ENCODE peak calls at places on chromosomes 1 and 21, in ten cellular contexts. X, I, F, H, T, S, D, N, G and E are unnamed samples.

GRCh38 chr1:74396942-74397341 is 115.5 kb downstream of the LRRC53 start:
- DNase-seq in X (no peak), D (no peak), H (peak), I (peak), G (no peak), S (no peak), F (no peak), T (no peak), N (no peak), E (no peak)

GRCh38 chr1:229068266-229069043 is 202.5 kb upstream of the RAB4A start:
- DNase-seq in T (peak), X (no peak), D (peak), N (no peak), F (no peak), S (no peak), H (no peak), I (no peak), G (no peak), E (peak)

GRCh38 chr1:206075786-206076725 is 23.1 kb downstream of the RHEX start:
- DNase-seq in G (no peak), S (no peak), T (peak), N (no peak), X (no peak), I (no peak), H (no peak), D (peak), F (no peak), E (no peak)

GRCh38 chr1:231885209-231885854 is 258.7 kb downstream of the DISC1 start:
- DNase-seq in T (no peak), G (no peak), F (no peak), D (peak), X (no peak), I (no peak), N (no peak), S (no peak), H (no peak), E (no peak)

GRCh38 chr1:29136463-29136915 is 12.8 kb upstream of the TMEM200B start:
- DNase-seq in N (peak), H (peak), F (no peak), I (peak), X (peak), T (peak), D (peak), G (no peak), S (no peak), E (no peak)

GRCh38 chr1:182303778-182304177 is 87.8 kb downstream of the GLUL start:
- DNase-seq in X (no peak), G (no peak), I (no peak), H (no peak), S (no peak), N (no peak), D (no peak), T (no peak), F (no peak), E (no peak)

GRCh38 chr1:89999628-90000027 is 4.7 kb downstream of the ZNF326 start:
- DNase-seq in G (no peak), N (no peak), T (no peak), H (no peak), D (no peak), X (no peak), I (no peak), F (no peak), S (no peak), E (no peak)

GRCh38 chr1:93964777-93965200 is 55.6 kb upstream of the GCLM start:
- DNase-seq in D (peak), F (no peak), N (no peak), I (no peak), H (no peak), G (no peak), S (no peak), T (peak), X (no peak), E (no peak)

GRCh38 chr1:47533176-47534039 is 95.6 kb downstream of the FOXD2 start:
- DNase-seq in N (peak), G (no peak), S (peak), X (peak), T (no peak), D (peak), F (peak), H (peak), I (peak), E (peak)

GRCh38 chr1:158149175-158149574 is 31.5 kb upstream of the CD1D start:
- DNase-seq in F (no peak), G (no peak), D (no peak), X (no peak), N (no peak), H (peak), S (no peak), I (peak), T (no peak), E (no peak)

GRCh38 chr21:34358866-34359265 is 4.9 kb upstream of the KCNE2 start:
- DNase-seq in D (no peak), I (no peak), H (no peak), X (no peak), T (no peak), S (no peak), F (no peak), G (no peak), N (no peak), E (no peak)

GRCh38 chr21:34357889-34358288 is 5.9 kb upstream of the KCNE2 start:
- DNase-seq in D (no peak), H (no peak), F (no peak), N (no peak), T (no peak), S (no peak), G (no peak), I (no peak), X (no peak), E (no peak)

GRCh38 chr21:34362670-34363069 is 1.1 kb upstream of the KCNE2 start:
- DNase-seq in G (no peak), T (no peak), H (no peak), F (no peak), X (no peak), I (no peak), S (no peak), N (no peak), D (no peak), E (no peak)

GRCh38 chr21:34362136-34362444 is 1.7 kb upstream of the KCNE2 start:
- DNase-seq in F (no peak), S (no peak), H (no peak), D (no peak), N (no peak), X (no peak), I (no peak), T (no peak), G (no peak), E (no peak)

GRCh38 chr21:34360488-34361241 is 3.1 kb upstream of the KCNE2 start:
- DNase-seq in F (no peak), D (no peak), H (no peak), X (no peak), G (no peak), T (no peak), S (no peak), N (no peak), I (no peak), E (peak)
- TF ChIP-seq CTCF in F (no peak), D (no peak), H (no peak), X (no peak), G (no peak), T (no peak), S (no peak), N (no peak), I (no peak), E (no peak)

DNA sequence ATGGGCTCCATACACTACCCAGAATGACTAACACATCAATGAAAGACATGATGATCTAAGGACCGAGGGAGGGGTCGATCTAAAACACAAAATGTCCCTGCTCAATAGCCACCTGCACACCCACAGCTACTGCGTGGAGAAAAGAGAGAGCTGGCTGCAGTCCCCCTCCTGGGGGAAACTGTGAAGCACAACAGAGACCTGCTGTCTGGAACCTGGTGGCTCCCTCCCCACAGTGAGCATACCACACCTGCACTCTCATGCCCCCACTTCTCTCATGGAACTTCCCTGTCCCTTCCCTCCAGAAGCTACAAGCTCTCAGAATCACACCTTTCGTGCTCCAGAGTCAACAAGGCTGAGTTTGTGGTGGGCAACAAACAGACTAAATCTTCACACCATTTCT is 130.1 kb upstream of the ERG start:
- DNase-seq in I (no peak), D (no peak), F (no peak), T (no peak), H (no peak), X (no peak), S (no peak), N (no peak), G (no peak), E (no peak)
- TF ChIP-seq CTCF in I (no peak), D (peak), F (no peak), T (no peak), H (no peak), X (no peak), S (no peak), N (no peak), G (no peak), E (peak)

GRCh38 chr1:44405804-44406743 is 1.0 kb downstream of the RNF220 start:
- DNase-seq in I (no peak), X (no peak), F (no peak), T (peak), G (no peak), S (no peak), N (no peak), D (peak), H (no peak), E (no peak)

GRCh38 chr1:44407430-44408180 is 2.5 kb downstream of the RNF220 start:
- DNase-seq in F (no peak), H (no peak), S (no peak), N (no peak), X (no peak), I (no peak), D (no peak), T (no peak), G (no peak), E (no peak)

GRCh38 chr1:44406761-44407429 is 1.8 kb downstream of the RNF220 start:
- DNase-seq in N (no peak), F (no peak), I (no peak), T (no peak), G (no peak), S (no peak), D (no peak), X (no peak), H (no peak), E (no peak)

GRCh38 chr1:44408181-44409018 is 3.3 kb downstream of the RNF220 start:
- DNase-seq in I (no peak), G (no peak), X (no peak), T (no peak), D (peak), S (no peak), H (no peak), N (no peak), F (no peak), E (no peak)

DNA sequence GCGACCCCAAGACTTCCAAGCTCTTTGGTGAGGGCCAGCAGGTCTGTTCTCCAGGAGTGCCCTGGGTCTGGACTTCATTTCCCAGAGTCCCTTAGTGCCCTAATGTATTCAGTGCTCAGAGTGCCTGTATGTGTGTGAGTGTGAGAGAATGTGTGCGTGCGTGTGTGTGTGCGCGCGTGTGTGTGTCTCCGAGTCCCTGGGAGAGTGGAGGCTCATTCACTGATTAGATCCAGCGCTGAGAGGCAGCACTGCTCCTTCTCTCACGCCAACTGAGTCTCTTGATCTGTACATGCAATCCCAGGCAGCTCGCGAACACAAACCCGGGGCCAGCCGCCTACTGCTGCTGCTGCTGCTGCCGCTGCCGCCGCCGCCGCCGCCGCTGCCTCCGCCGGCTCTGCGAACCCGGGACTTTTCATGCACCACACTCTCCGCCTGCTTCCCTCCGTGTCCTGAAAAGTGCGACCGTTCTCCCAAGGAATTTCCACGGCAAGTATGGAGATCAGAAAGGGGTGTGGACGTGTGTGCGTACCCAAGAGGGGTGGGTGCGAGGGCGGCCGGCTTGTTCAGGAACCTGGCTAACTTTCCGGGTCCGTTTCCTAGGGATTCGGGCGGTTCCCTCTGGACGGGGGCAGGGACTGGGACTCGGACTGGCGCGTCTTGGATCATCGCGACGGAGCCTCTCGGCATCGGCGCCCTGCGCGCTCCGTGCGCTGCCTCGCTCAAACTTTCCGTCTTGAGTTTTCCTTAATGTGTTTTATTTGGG is at the start of gene RNF220:
- DNase-seq in X (peak), N (peak), G (peak), F (no peak), H (no peak), I (peak), S (peak), T (peak), D (peak), E (peak)
- TF ChIP-seq CTCF in X (no peak), N (no peak), G (no peak), F (no peak), H (no peak), I (no peak), S (no peak), T (no peak), D (peak), E (no peak)

DNA sequence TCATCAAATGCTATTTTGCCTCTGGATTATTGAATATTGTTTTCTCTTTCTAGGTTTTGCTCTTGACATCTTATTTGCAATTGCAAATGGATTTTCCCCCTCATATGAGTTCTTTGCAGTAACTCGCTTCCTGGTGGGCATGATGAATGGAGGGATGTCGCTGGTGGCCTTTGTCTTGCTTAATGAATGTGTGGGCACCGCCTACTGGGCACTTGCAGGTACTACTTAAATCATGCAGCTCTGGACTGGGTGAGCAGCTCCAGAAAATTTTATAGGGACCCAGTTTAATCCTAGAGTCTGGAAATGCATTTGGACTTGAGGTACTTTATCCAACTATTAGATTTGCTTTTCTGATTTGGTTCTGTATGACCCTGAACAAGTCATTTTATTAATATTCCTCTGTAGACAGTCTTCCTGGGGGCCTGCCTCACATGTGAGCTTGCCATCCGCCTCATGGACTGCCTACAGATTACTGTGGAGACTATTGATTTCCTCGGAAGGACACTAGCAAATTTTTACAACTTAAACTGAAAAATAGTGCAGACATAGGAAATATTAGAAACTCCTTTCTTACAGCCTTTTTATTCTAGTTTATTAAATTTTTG is 44.5 kb downstream of the SLC22A15 start:
- DNase-seq in S (no peak), N (peak), F (no peak), H (no peak), D (peak), I (no peak), T (peak), G (no peak), X (peak), E (no peak)
- TF ChIP-seq CTCF in S (peak), N (peak), F (peak), H (peak), D (peak), I (no peak), T (peak), G (peak), X (peak), E (peak)

DNA sequence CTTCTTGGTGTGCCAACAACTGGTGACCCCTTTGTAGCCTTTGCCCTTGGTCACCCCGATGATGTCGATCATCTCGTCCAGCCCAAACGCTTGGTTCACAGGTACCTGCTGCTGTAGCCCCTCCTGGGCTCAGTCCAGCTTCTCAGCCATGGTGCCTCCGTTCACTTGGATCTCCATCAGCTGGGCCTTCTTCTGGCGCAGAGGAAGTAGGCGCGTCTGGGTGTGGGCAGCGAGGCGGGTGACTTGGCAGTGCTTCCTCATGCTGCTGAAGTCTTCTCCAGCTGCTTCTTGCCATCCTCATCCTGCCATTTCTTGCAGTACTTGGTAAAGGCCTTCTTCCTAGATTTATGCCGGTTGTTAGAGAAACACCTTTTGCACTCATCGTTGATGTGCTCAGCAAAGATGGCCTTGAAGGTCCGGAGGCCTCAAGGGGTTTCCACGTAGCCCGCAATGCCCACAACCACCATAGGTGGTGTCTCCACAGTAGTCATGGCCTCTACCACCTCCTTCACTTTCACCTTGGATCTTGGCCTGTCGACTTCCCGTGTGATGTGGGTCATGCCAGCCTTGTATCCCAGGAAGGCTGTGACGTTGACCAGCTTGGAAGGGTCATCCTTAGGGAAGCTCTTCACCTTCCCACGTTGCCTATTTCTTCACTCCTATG is 13.0 kb downstream of the DOP1B start:
- DNase-seq in S (no peak), G (no peak), D (no peak), F (no peak), T (no peak), X (no peak), I (no peak), H (no peak), N (no peak), E (no peak)
- TF ChIP-seq CTCF in S (no peak), G (no peak), D (peak), F (no peak), T (no peak), X (no peak), I (no peak), H (no peak), N (no peak), E (peak)

GRCh38 chr21:42250422-42251403 is 31.8 kb downstream of the ABCG1 start:
- DNase-seq in I (no peak), D (no peak), T (no peak), G (no peak), S (no peak), F (no peak), N (no peak), H (no peak), X (no peak), E (no peak)
- TF ChIP-seq CTCF in I (no peak), D (no peak), T (no peak), G (no peak), S (no peak), F (no peak), N (no peak), H (no peak), X (no peak), E (no peak)

DNA sequence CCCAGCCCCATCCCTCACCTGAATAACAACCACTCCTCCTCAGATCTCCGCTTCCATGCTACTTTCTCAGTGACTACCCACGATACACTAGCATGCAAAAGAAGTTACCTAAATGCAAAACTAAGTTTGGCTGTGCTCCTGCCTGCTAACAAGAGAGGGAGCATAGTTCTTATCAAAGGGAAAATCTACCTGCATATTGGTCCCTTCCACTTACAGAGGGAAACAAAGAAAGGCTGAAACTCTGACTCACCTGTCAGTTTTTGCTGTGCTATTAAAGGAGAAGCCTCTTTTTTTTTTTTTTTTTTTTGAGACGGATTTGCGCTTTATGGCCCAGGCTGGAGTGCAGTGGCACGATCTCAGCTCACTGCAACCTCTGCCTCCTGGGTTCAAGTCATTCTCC is 43.8 kb upstream of the RAVER2 start:
- DNase-seq in I (no peak), F (no peak), H (no peak), S (no peak), T (peak), D (no peak), G (no peak), N (no peak), X (no peak), E (no peak)
- TF ChIP-seq CTCF in I (no peak), F (no peak), H (no peak), S (no peak), T (no peak), D (no peak), G (no peak), N (no peak), X (no peak), E (no peak)